ENCODE peak calls at places on chromosomes 2 and 18, in six cellular contexts. One of them, this sample, is unnamed.

GRCh38 chr2:170467568-170468422 is 247.3 kb upstream of the SP5 start:
- DNase-seq in HS-27A: peak
- DNase-seq in esophagus muscularis mucosa: no peak
- DNase-seq in erythroblast: no peak
- DNase-seq in germinal center: no peak
- DNase-seq in M059J: peak
- DNase-seq in this sample: no peak

GRCh38 chr18:66949419-66949818 is 345.5 kb upstream of the CDH19 start:
- DNase-seq in esophagus muscularis mucosa: no peak
- DNase-seq in germinal center: no peak
- DNase-seq in erythroblast: no peak
- DNase-seq in M059J: no peak
- DNase-seq in HS-27A: no peak
- DNase-seq in this sample: no peak

GRCh38 chr18:46174317-46175039 is 70.3 kb downstream of the HAUS1 start:
- DNase-seq in erythroblast: peak
- DNase-seq in M059J: peak
- DNase-seq in HS-27A: no peak
- DNase-seq in esophagus muscularis mucosa: no peak
- DNase-seq in germinal center: peak
- DNase-seq in this sample: peak

GRCh38 chr2:176140520-176141317 is 10.6 kb upstream of the HOXD4 start:
- DNase-seq in HS-27A: no peak
- DNase-seq in M059J: peak
- DNase-seq in germinal center: peak
- DNase-seq in erythroblast: peak
- DNase-seq in esophagus muscularis mucosa: no peak
- DNase-seq in this sample: peak

GRCh38 chr2:85133751-85134254 is 611 bp downstream of the TCF7L1 start:
- DNase-seq in HS-27A: no peak
- DNase-seq in M059J: peak
- DNase-seq in esophagus muscularis mucosa: no peak
- DNase-seq in germinal center: peak
- DNase-seq in erythroblast: no peak
- DNase-seq in this sample: peak

GRCh38 chr2:27961997-27962396 is 71.5 kb downstream of the BABAM2 start:
- DNase-seq in germinal center: no peak
- DNase-seq in esophagus muscularis mucosa: no peak
- DNase-seq in M059J: peak
- DNase-seq in erythroblast: no peak
- DNase-seq in HS-27A: no peak
- DNase-seq in this sample: no peak

GRCh38 chr18:79577451-79578395 is 101.9 kb upstream of the CTDP1 start:
- DNase-seq in HS-27A: no peak
- DNase-seq in M059J: peak
- DNase-seq in esophagus muscularis mucosa: no peak
- DNase-seq in erythroblast: no peak
- DNase-seq in germinal center: no peak
- DNase-seq in this sample: no peak

GRCh38 chr2:164655336-164655735 is 34.1 kb upstream of the GRB14 start:
- DNase-seq in HS-27A: no peak
- DNase-seq in esophagus muscularis mucosa: no peak
- DNase-seq in germinal center: no peak
- DNase-seq in erythroblast: no peak
- DNase-seq in M059J: peak
- DNase-seq in this sample: no peak

GRCh38 chr2:62197609-62198236 is 1.8 kb downstream of the B3GNT2 start:
- DNase-seq in HS-27A: no peak
- DNase-seq in M059J: peak
- DNase-seq in esophagus muscularis mucosa: no peak
- DNase-seq in germinal center: peak
- DNase-seq in erythroblast: peak
- DNase-seq in this sample: peak

GRCh38 chr2:191545361-191545760 is 132.6 kb upstream of the NABP1 start:
- DNase-seq in esophagus muscularis mucosa: no peak
- DNase-seq in M059J: no peak
- DNase-seq in HS-27A: no peak
- DNase-seq in erythroblast: no peak
- DNase-seq in germinal center: no peak
- DNase-seq in this sample: no peak

GRCh38 chr2:171036532-171036931 is 107.5 kb downstream of the GORASP2 start:
- DNase-seq in germinal center: no peak
- DNase-seq in esophagus muscularis mucosa: no peak
- DNase-seq in M059J: no peak
- DNase-seq in erythroblast: no peak
- DNase-seq in HS-27A: no peak
- DNase-seq in this sample: no peak

GRCh38 chr2:182381225-182381624 is 45.6 kb downstream of the PDE1A start:
- DNase-seq in esophagus muscularis mucosa: no peak
- DNase-seq in germinal center: no peak
- DNase-seq in M059J: no peak
- DNase-seq in HS-27A: no peak
- DNase-seq in erythroblast: no peak
- DNase-seq in this sample: no peak

GRCh38 chr2:189210250-189211075 is 30.9 kb upstream of the COL5A2 start:
- DNase-seq in M059J: peak
- DNase-seq in esophagus muscularis mucosa: no peak
- DNase-seq in erythroblast: peak
- DNase-seq in germinal center: no peak
- DNase-seq in HS-27A: peak
- DNase-seq in this sample: no peak

GRCh38 chr2:101790856-101791255 is 93.3 kb downstream of the MAP4K4 start:
- DNase-seq in M059J: no peak
- DNase-seq in erythroblast: peak
- DNase-seq in esophagus muscularis mucosa: no peak
- DNase-seq in germinal center: no peak
- DNase-seq in HS-27A: no peak
- DNase-seq in this sample: no peak